ENCODE peak calls at places on chromosomes 13 and 19, in five cellular contexts. G is skeletal muscle cell; D is OCI-LY7; M is activated naive CD4-positive, alpha-beta T cell; Y is IMR-90. B is an unnamed sample.

GRCh38 chr19:17632577-17632976 is 55.6 kb downstream of the UNC13A start:
- DNase-seq in M (no peak), D (no peak), G (no peak), Y (no peak), B (no peak)

GRCh38 chr13:111390522-111391270 is 70.3 kb downstream of the TEX29 start:
- DNase-seq in D (no peak), M (no peak), G (no peak), Y (no peak), B (no peak)

GRCh38 chr13:71290963-71291937 is 575.8 kb downstream of the DACH1 start:
- DNase-seq in G (no peak), Y (peak), M (no peak), D (peak), B (peak)

GRCh38 chr19:388691-389090 is 20.3 kb downstream of the C2CD4C start:
- DNase-seq in M (no peak), G (no peak), Y (no peak), D (no peak), B (no peak)

GRCh38 chr19:8310342-8311055 is 2.3 kb upstream of the CD320 start:
- DNase-seq in Y (no peak), D (no peak), M (no peak), G (no peak), B (no peak)

GRCh38 chr19:40506099-40506498 is 39.3 kb downstream of the SPTBN4 start:
- DNase-seq in G (no peak), Y (no peak), D (no peak), M (no peak), B (no peak)

GRCh38 chr19:53467138-53467502 is 413 bp upstream of the ZNF813 start:
- DNase-seq in G (no peak), D (no peak), Y (no peak), M (no peak), B (no peak)

GRCh38 chr19:14472202-14472961 is 2.8 kb downstream of the PTGER1 start:
- DNase-seq in G (no peak), Y (peak), D (peak), M (peak), B (no peak)

GRCh38 chr13:50080856-50081105 is 65.5 kb downstream of the KCNRG start:
- DNase-seq in Y (peak), D (no peak), M (no peak), G (no peak), B (no peak)

GRCh38 chr19:9523885-9524474 is 14.5 kb downstream of the ZNF426 start:
- DNase-seq in Y (no peak), M (no peak), D (no peak), G (no peak), B (no peak)

GRCh38 chr13:112910016-112910415 is 59.0 kb upstream of the MCF2L start:
- DNase-seq in Y (no peak), M (no peak), G (no peak), D (no peak), B (no peak)

GRCh38 chr19:31352782-31353651 is 3.8 kb upstream of the TSHZ3 start:
- DNase-seq in D (no peak), M (no peak), G (no peak), Y (no peak), B (peak)

GRCh38 chr13:100542546-100543156 is 45.9 kb downstream of the GGACT start:
- DNase-seq in D (peak), G (peak), M (no peak), Y (peak), B (peak)

GRCh38 chr19:58408152-58409009 is at the start of gene ZNF584:
- DNase-seq in G (peak), M (peak), D (peak), Y (peak), B (peak)

GRCh38 chr13:38008636-38009035 is 139.1 kb upstream of the TRPC4 start:
- DNase-seq in G (no peak), Y (no peak), D (no peak), M (no peak), B (peak)

GRCh38 chr19:6769006-6769637 is 1.9 kb upstream of the SH2D3A start:
- DNase-seq in D (peak), G (no peak), Y (peak), M (no peak), B (no peak)

GRCh38 chr13:24618219-24618955 is 61.8 kb upstream of the ATP12A start:
- DNase-seq in M (no peak), D (peak), G (no peak), Y (no peak), B (no peak)

GRCh38 chr13:105991622-105992254 is 543.7 kb downstream of the EFNB2 start:
- DNase-seq in G (peak), D (no peak), Y (peak), M (no peak), B (peak)

GRCh38 chr19:45994456-45994988 is 745 bp upstream of the CCDC61 start:
- DNase-seq in D (no peak), G (no peak), M (no peak), Y (no peak), B (no peak)

GRCh38 chr13:42119875-42120274 is 71.4 kb downstream of the DGKH start:
- DNase-seq in D (no peak), Y (no peak), G (no peak), M (no peak), B (peak)

GRCh38 chr19:2484178-2484937 is 8.4 kb downstream of the GADD45B start:
- DNase-seq in Y (no peak), D (no peak), G (no peak), M (no peak), B (no peak)

GRCh38 chr13:84126671-84127171 is 244.4 kb upstream of the SLITRK1 start:
- DNase-seq in M (no peak), D (no peak), G (peak), Y (no peak), B (peak)

GRCh38 chr19:50361290-50362029 is 4.0 kb downstream of the NAPSA start:
- DNase-seq in G (no peak), M (no peak), D (peak), Y (no peak), B (no peak)

GRCh38 chr13:52926971-52927370 is 78.5 kb upstream of the PCDH8 start:
- DNase-seq in Y (no peak), D (no peak), M (no peak), G (no peak), B (no peak)

GRCh38 chr19:33219261-33219812 is 6.3 kb downstream of the SLC7A10 start:
- DNase-seq in M (no peak), G (no peak), Y (peak), D (no peak), B (no peak)

GRCh38 chr19:18194554-18195238 is 1.7 kb downstream of the MPV17L2 start:
- DNase-seq in G (no peak), D (peak), M (no peak), Y (peak), B (no peak)

GRCh38 chr13:20559659-20560356 is 7.1 kb upstream of the IFT88 start:
- DNase-seq in Y (no peak), D (no peak), G (no peak), M (no peak), B (no peak)

GRCh38 chr13:40221460-40222201 is 444.8 kb downstream of the FOXO1 start:
- DNase-seq in M (no peak), D (no peak), Y (no peak), G (peak), B (peak)